ENCODE peak calls at places on chromosomes 1 and 21, in five cellular contexts. P is stimulated activated CD4-positive, alpha-beta T cell treated with anti-CD3 and anti-CD28 coated beads, Interleukin-2, amount 100 ng/mL, for 48 hours; H is IMR-90; M is dorsolateral prefrontal cortex; S is CD8-positive, alpha-beta memory T cell. I is an unnamed sample.

GRCh38 chr1:16294219-16295212 is 57.5 kb upstream of the CPLANE2 start:
- DNase-seq in P (no peak), H (no peak), M (no peak), S (no peak), I (no peak)

GRCh38 chr1:78839704-78840277 is 166.7 kb downstream of the ADGRL4 start:
- DNase-seq in P (peak), H (peak), M (no peak), S (peak), I (no peak)

GRCh38 chr1:2283991-2284895 is 56.1 kb downstream of the SKI start:
- DNase-seq in P (no peak), H (no peak), M (no peak), S (no peak), I (no peak)

GRCh38 chr1:227260433-227260832 is 57.9 kb downstream of the CDC42BPA start:
- DNase-seq in P (no peak), H (no peak), M (no peak), S (no peak), I (no peak)

GRCh38 chr1:92410706-92411105 is 76.0 kb downstream of the GFI1 start:
- DNase-seq in P (peak), H (no peak), M (no peak), S (peak), I (no peak)

GRCh38 chr1:27560271-27561125 is 43.4 kb downstream of the AHDC1 start:
- DNase-seq in P (no peak), H (no peak), M (no peak), S (no peak), I (no peak)

GRCh38 chr1:205505076-205505729 is 734 bp downstream of the CDK18 start:
- DNase-seq in P (no peak), H (no peak), M (no peak), S (no peak), I (no peak)

GRCh38 chr1:76492752-76493420 is 374.4 kb upstream of the ST6GALNAC5 start:
- DNase-seq in P (no peak), H (no peak), M (no peak), S (no peak), I (no peak)

GRCh38 chr1:164226977-164227376 is 332.0 kb upstream of the PBX1 start:
- DNase-seq in P (no peak), H (no peak), M (no peak), S (no peak), I (no peak)

GRCh38 chr1:45306319-45306718 is 20.4 kb upstream of the HPDL start:
- DNase-seq in P (peak), H (peak), M (no peak), S (no peak), I (no peak)

GRCh38 chr1:183840140-183840539 is 35.2 kb downstream of the RGL1 start:
- DNase-seq in P (no peak), H (peak), M (no peak), S (no peak), I (no peak)

GRCh38 chr1:154955718-154956513 is at the start of gene PBXIP1:
- DNase-seq in P (peak), H (peak), M (peak), S (peak), I (peak)

GRCh38 chr21:34795152-34796141 is 126.7 kb downstream of the CLIC6 start:
- DNase-seq in P (no peak), H (peak), M (no peak), S (no peak), I (no peak)

GRCh38 chr21:33042812-33043211 is 17.1 kb downstream of the OLIG2 start:
- DNase-seq in P (no peak), H (peak), M (no peak), S (no peak), I (no peak)

GRCh38 chr1:203945030-203945429 is 83.6 kb downstream of the SNRPE start:
- DNase-seq in P (no peak), H (no peak), M (no peak), S (no peak), I (no peak)